ENCODE peak calls at places on chromosomes 11 and 22, in four cellular contexts. Z, R, O and T are unnamed samples.

GRCh38 chr22:49112176-49112575 is 715.5 kb downstream of the BRD1 start:
- DNase-seq in Z (no peak), R (peak; percentile 71), O (no peak), T (no peak)

GRCh38 chr11:14422052-14422813 is 63.2 kb upstream of the RRAS2 start:
- DNase-seq in Z (peak; percentile 100), R (peak; percentile 93), O (peak; percentile 90), T (peak; percentile 95)

GRCh38 chr11:69563946-69564780 is 76.8 kb upstream of the CCND1 start:
- DNase-seq in Z (no peak), R (peak; percentile 48), O (peak; percentile 37), T (no peak)

GRCh38 chr11:66231561-66231960 is 36.9 kb upstream of the RAB1B start:
- DNase-seq in Z (no peak), R (no peak), O (no peak), T (no peak)

GRCh38 chr22:47032956-47033647 is 270.7 kb downstream of the TBC1D22A start:
- DNase-seq in Z (no peak), R (no peak), O (no peak), T (no peak)

GRCh38 chr11:70788247-70789022 is 390.1 kb downstream of the CTTN start:
- DNase-seq in Z (peak; percentile 37), R (no peak), O (no peak), T (no peak)

GRCh38 chr22:39380331-39380730 is 19.2 kb upstream of the TAB1 start:
- DNase-seq in Z (no peak), R (no peak), O (no peak), T (no peak)

GRCh38 chr11:32430586-32431357 is 4.6 kb downstream of the WT1 start:
- DNase-seq in Z (no peak), R (no peak), O (no peak), T (no peak)

GRCh38 chr22:36211237-36211881 is 9.8 kb upstream of the APOL4 start:
- DNase-seq in Z (no peak), R (no peak), O (no peak), T (no peak)

GRCh38 chr11:44632466-44633123 is 67.1 kb downstream of the CD82 start:
- DNase-seq in Z (no peak), R (peak; percentile 85), O (peak; percentile 74), T (peak; percentile 89)

GRCh38 chr11:69891421-69892236 is 72.4 kb upstream of the FGF3 start:
- DNase-seq in Z (no peak), R (no peak), O (no peak), T (no peak)

GRCh38 chr22:30044369-30044768 is 35.9 kb upstream of the HORMAD2 start:
- DNase-seq in Z (peak; percentile 78), R (peak; percentile 86), O (peak; percentile 67), T (no peak)

GRCh38 chr22:36982136-36982535 is 37.1 kb downstream of the TST start:
- DNase-seq in Z (no peak), R (peak; percentile 60), O (no peak), T (no peak)

GRCh38 chr22:48722661-48723060 is 1105.0 kb downstream of the BRD1 start:
- DNase-seq in Z (no peak), R (no peak), O (no peak), T (no peak)

GRCh38 chr11:113593698-113594308 is 112.3 kb downstream of the TMPRSS5 start:
- DNase-seq in Z (no peak), R (no peak), O (no peak), T (no peak)

GRCh38 chr11:125242141-125242780 is 77.7 kb downstream of the PKNOX2 start:
- DNase-seq in Z (no peak), R (no peak), O (no peak), T (no peak)

GRCh38 chr22:42443240-42444059 is 11.2 kb upstream of the NFAM1 start:
- DNase-seq in Z (no peak), R (no peak), O (no peak), T (no peak)

GRCh38 chr11:87425943-87426342 is 388.2 kb downstream of the TMEM135 start:
- DNase-seq in Z (no peak), R (no peak), O (no peak), T (no peak)

GRCh38 chr11:36075053-36075452 is 131.2 kb downstream of the LDLRAD3 start:
- DNase-seq in Z (peak; percentile 77), R (no peak), O (no peak), T (no peak)

GRCh38 chr11:116137753-116138152 is 633.5 kb upstream of the CADM1 start:
- DNase-seq in Z (no peak), R (no peak), O (no peak), T (peak; percentile 74)

GRCh38 chr11:116134450-116134849 is 630.2 kb upstream of the CADM1 start:
- DNase-seq in Z (no peak), R (peak; percentile 15), O (no peak), T (no peak)

GRCh38 chr11:116136987-116137674 is 632.9 kb upstream of the CADM1 start:
- DNase-seq in Z (no peak), R (peak; percentile 37), O (no peak), T (peak; percentile 83)

GRCh38 chr11:116135897-116136296 is 631.7 kb upstream of the CADM1 start:
- DNase-seq in Z (no peak), R (no peak), O (no peak), T (no peak)

GRCh38 chr11:116138280-116138679 is 634.1 kb upstream of the CADM1 start:
- DNase-seq in Z (no peak), R (peak; percentile 53), O (no peak), T (peak; percentile 81)
- TF ChIP-seq CTCF in Z (no peak), R (no peak), O (no peak), T (no peak)

GRCh38 chr11:27291302-27291889 is 71.6 kb downstream of the CCDC34 start:
- DNase-seq in Z (no peak), R (no peak), O (no peak), T (no peak)
- TF ChIP-seq CTCF in Z (no peak), R (no peak), O (no peak), T (no peak)

DNA sequence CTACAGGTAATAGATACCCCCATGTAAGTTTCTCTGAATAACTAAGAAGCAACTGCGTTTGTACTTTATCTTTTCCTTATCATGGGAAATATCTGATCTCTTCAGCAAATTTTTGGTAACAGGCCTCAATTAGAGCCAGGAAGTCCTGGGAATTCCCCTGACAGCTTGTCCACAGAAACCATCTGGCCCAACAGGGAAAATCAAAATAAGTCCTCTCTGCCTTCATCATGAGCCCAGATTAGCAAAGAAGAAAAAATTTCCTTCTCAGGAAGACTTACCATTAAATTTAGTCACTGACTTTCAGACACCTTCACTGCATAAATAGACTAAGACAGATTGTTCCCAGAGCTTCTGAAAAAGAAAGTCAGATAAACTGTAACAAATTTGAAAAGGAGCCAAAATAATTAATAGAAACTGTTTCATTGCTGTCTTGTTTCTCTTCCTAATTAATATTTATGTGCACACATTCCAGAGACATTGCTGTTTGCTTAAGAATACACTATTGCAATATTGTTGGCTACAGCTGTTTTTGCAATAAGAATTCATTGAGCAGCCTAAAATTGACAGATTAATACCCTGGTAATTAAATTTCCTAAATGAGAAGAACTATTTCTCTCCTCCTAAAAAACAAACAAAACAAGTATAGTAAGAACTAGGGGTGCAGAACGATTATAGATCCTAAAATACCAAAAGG is 278.1 kb upstream of the FAT3 start:
- DNase-seq in Z (no peak), R (no peak), O (no peak), T (no peak)
- TF ChIP-seq CTCF in Z (no peak), R (no peak), O (no peak), T (no peak)

DNA sequence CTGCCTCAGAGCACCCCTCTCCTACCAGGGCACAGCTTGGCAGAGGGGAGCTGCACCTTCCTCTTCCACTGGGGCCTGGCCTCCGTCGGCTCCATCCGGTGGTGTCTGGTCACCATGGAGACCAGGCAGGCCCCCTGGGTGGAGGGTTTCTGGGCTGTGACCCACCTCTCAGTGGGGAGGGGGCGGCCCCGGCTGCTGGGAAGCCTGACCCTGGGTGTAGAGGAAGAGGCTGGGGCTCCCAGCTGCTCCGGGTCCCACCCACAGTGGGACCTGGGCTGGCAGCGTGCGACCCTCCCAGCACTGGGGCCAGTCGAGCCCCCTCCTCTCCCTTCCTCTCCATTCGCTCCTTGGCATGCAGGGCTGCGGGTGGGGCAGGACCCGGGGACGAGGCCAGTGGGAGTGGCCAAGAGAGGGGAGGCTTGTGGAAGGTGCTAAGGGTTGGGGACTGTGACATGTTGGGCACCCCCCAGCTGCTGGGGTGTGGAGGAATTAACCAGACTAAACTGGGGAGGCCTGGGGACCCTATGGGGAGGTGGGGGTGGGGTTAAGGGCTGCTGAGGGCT is 46.8 kb downstream of the BRSK2 start:
- DNase-seq in Z (no peak), R (no peak), O (no peak), T (no peak)
- TF ChIP-seq CTCF in Z (no peak), R (no peak), O (no peak), T (no peak)